ENCODE peak calls at places on chromosome 11, in six cellular contexts. V is A673, Z is fibroblast of lung, K is psoas muscle, U is OCI-LY7, Y is brain microvascular endothelial cell. L is an unnamed sample. For H3K36me3, the result is how much of the 10 kb centered on the place peaks cover.

GRCh38 chr11:105673089-105673488 is 63.2 kb downstream of the GRIA4 start:
- DNase-seq in V (peak), Z (peak), K (no peak), U (peak), Y (peak), L (peak)

GRCh38 chr11:36281850-36282249 is 7.4 kb downstream of the COMMD9 start:
- DNase-seq in V (no peak), Z (no peak), K (no peak), U (no peak), Y (no peak), L (no peak)

GRCh38 chr11:4134844-4135243 is 40.2 kb downstream of the RRM1 start:
- DNase-seq in V (no peak), Z (peak), K (no peak), U (no peak), Y (peak), L (no peak)

GRCh38 chr11:45176996-45177395 is 30.6 kb downstream of the PRDM11 start:
- DNase-seq in V (peak), Z (no peak), K (no peak), U (no peak), Y (no peak), L (no peak)

GRCh38 chr11:61024938-61025818 is 53.7 kb downstream of the CD6 start:
- DNase-seq in V (no peak), Z (no peak), K (no peak), U (no peak), Y (no peak), L (no peak)

GRCh38 chr11:47369676-47370075 is 8.7 kb downstream of the SPI1 start:
- DNase-seq in V (no peak), Z (no peak), K (no peak), U (no peak), Y (no peak), L (no peak)

GRCh38 chr11:74570266-74571061 is 21.9 kb upstream of the POLD3 start:
- DNase-seq in V (peak), Z (peak), K (no peak), U (peak), Y (peak), L (no peak)

GRCh38 chr11:43947003-43947500 is 4.6 kb downstream of the C11orf96 start:
- DNase-seq in V (peak), Z (no peak), K (no peak), U (no peak), Y (no peak), L (peak)

GRCh38 chr11:43943357-43943930 is 1.0 kb downstream of the C11orf96 start:
- DNase-seq in V (peak), Z (no peak), K (no peak), U (no peak), Y (peak), L (no peak)

GRCh38 chr11:77557553-77557952 is 32.2 kb upstream of the AQP11 start:
- DNase-seq in V (peak), Z (peak), K (no peak), U (no peak), Y (peak), L (no peak)
- TF ChIP-seq CTCF in V (peak), Z (peak), K (no peak), U (peak), Y (peak), L (peak)

DNA sequence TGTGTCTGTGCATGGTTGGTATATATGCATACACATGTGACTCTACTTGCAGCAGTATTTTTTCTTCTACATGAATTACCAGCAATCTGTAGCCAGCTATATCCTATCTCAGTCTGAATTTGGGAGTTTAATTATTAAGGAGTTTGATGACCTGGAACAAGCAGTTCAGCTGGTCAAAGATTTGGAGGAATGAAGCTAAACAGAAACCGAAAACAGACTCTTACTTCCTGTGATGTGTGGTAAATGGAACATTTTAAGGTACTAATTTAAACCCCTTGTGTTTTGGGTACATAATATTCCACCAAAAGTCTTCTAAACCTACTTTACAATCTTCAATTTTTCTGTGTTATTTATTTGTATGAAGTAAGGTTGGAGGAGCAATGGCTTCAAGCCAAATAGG is 124.4 kb upstream of the PGR start:
- DNase-seq in V (no peak), Z (no peak), K (no peak), U (no peak), Y (no peak), L (no peak)
- H3K4me3 ChIP-seq in V (no peak), Z (no peak), K (no peak), U (no peak), Y (no peak), L (no peak)

GRCh38 chr11:70432580-70432979 is 34.3 kb downstream of the CTTN start:
- DNase-seq in V (no peak), Z (no peak), K (no peak), U (no peak), Y (no peak), L (no peak)
- H3K36me3 ChIP-seq in V (half or more), Z (half or more), K (half or more), U (under half), Y (half or more), L (half or more)

GRCh38 chr11:92149996-92150395 is 74.6 kb upstream of the FAT3 start:
- DNase-seq in V (no peak), Z (peak), K (no peak), U (no peak), Y (no peak), L (no peak)
- TF ChIP-seq CTCF in V (no peak), Z (peak), K (no peak), U (no peak), Y (peak), L (no peak)

GRCh38 chr11:65895482-65895981 is 4.7 kb downstream of the FOSL1 start:
- DNase-seq in V (no peak), Z (no peak), K (no peak), U (no peak), Y (no peak), L (no peak)

GRCh38 chr11:65896009-65896999 is 3.9 kb downstream of the FOSL1 start:
- DNase-seq in V (no peak), Z (no peak), K (no peak), U (no peak), Y (no peak), L (no peak)

GRCh38 chr11:65891180-65892136 is 985 bp downstream of the CCDC85B start:
- DNase-seq in V (peak), Z (peak), K (peak), U (peak), Y (no peak), L (peak)

GRCh38 chr11:65892661-65893317 is 2.3 kb downstream of the CCDC85B start:
- DNase-seq in V (no peak), Z (no peak), K (no peak), U (no peak), Y (no peak), L (no peak)

GRCh38 chr11:65894034-65894591 is 3.6 kb downstream of the CCDC85B start:
- DNase-seq in V (no peak), Z (no peak), K (no peak), U (peak), Y (no peak), L (peak)
- H3K4me3 ChIP-seq in V (no peak), Z (peak), K (peak), U (peak), Y (no peak), L (peak)